ENCODE peak calls at places on chromosome 16, in six cellular contexts. W is GOT3; V is Kasumi-1; H is sigmoid colon; A is stimulated activated CD4-positive, alpha-beta T cell treated with anti-CD3 and anti-CD28 coated beads, TNF-alpha, amount 100 ng/mL, for 48 hours; I is Ammon's horn. D is an unnamed sample.

GRCh38 chr16:77117687-77118086 is 73.3 kb upstream of the MON1B start:
- DNase-seq in W (no peak), V (no peak), H (no peak), A (no peak), I (no peak), D (no peak)

GRCh38 chr16:70691223-70692129 is 5.6 kb upstream of the MTSS2 start:
- DNase-seq in W (peak; percentile 29), V (no peak), H (peak; percentile 97), A (no peak), I (peak; percentile 96), D (peak; percentile 96)

GRCh38 chr16:4957420-4957719 is 760 bp upstream of the SEC14L5 start:
- DNase-seq in W (no peak), V (no peak), H (no peak), A (no peak), I (no peak), D (no peak)

GRCh38 chr16:79434097-79434496 is 166.4 kb downstream of the MAF start:
- DNase-seq in W (no peak), V (no peak), H (no peak), A (no peak), I (no peak), D (no peak)

GRCh38 chr16:54577566-54578180 is 291.1 kb upstream of the IRX3 start:
- DNase-seq in W (no peak), V (no peak), H (no peak), A (no peak), I (no peak), D (no peak)

GRCh38 chr16:11133344-11133921 is 122.6 kb downstream of the SOCS1 start:
- DNase-seq in W (peak; percentile 45), V (no peak), H (peak; percentile 95), A (no peak), I (no peak), D (peak; percentile 94)

GRCh38 chr16:2841606-2842339 is 11.7 kb downstream of the ZG16B start:
- DNase-seq in W (no peak), V (no peak), H (peak; percentile 58), A (no peak), I (no peak), D (peak; percentile 70)

GRCh38 chr16:80151706-80152073 is 389.1 kb upstream of the DYNLRB2 start:
- DNase-seq in W (no peak), V (no peak), H (no peak), A (no peak), I (no peak), D (no peak)

GRCh38 chr16:73572135-73572534 is 524.2 kb upstream of the ZFHX3 start:
- DNase-seq in W (no peak), V (no peak), H (peak; percentile 75), A (no peak), I (no peak), D (peak; percentile 77)

GRCh38 chr16:74035816-74036215 is 260.8 kb upstream of the PSMD7 start:
- DNase-seq in W (no peak), V (peak; percentile 88), H (no peak), A (no peak), I (no peak), D (no peak)

GRCh38 chr16:86991679-86992078 is 325.5 kb downstream of the C16orf95 start:
- DNase-seq in W (no peak), V (no peak), H (peak; percentile 12), A (no peak), I (no peak), D (no peak)

D was measured in kidney.